ENCODE peak calls at places on chromosomes 7 and 10, in seven cellular contexts. Z is mesenchymal stem cell, E is thoracic aorta, G is fibroblast of the aortic adventitia, B is HL-60, J is esophagus squamous epithelium, S is Karpas-422. H is an unnamed sample.

GRCh38 chr7:107505997-107506682 is 36.3 kb downstream of the GPR22 start:
- DNase-seq in B (no peak), G (no peak), Z (no peak), E (no peak), S (peak), J (no peak), H (peak)

GRCh38 chr7:140857048-140857447 is 67.7 kb downstream of the BRAF start:
- DNase-seq in Z (no peak), J (no peak), G (peak), S (no peak), B (no peak), E (no peak), H (no peak)

GRCh38 chr10:44965651-44966097 is 6.1 kb downstream of the RASSF4 start:
- DNase-seq in Z (no peak), J (no peak), G (no peak), B (no peak), E (no peak), S (peak), H (peak)

GRCh38 chr7:47087866-47088265 is 494.0 kb downstream of the TNS3 start:
- DNase-seq in J (no peak), E (no peak), Z (no peak), G (peak), S (no peak), B (no peak), H (no peak)

GRCh38 chr7:27095897-27096755 is at the start of gene HOXA1:
- DNase-seq in J (peak), G (peak), Z (peak), E (no peak), S (peak), B (peak), H (peak)

GRCh38 chr10:125095228-125095627 is 65.1 kb downstream of the CTBP2 start:
- DNase-seq in S (no peak), G (no peak), E (no peak), Z (no peak), J (no peak), B (no peak), H (no peak)

GRCh38 chr10:69748621-69749020 is 53.1 kb upstream of the COL13A1 start:
- DNase-seq in Z (peak), J (no peak), B (no peak), S (no peak), E (no peak), G (peak), H (no peak)

GRCh38 chr10:114631678-114632417 is 26.2 kb downstream of the ABLIM1 start:
- DNase-seq in B (no peak), J (no peak), G (no peak), S (no peak), Z (peak), E (no peak), H (peak)

GRCh38 chr10:103497161-103497915 is 3.8 kb downstream of the NEURL1 start:
- DNase-seq in E (no peak), B (no peak), G (no peak), J (no peak), Z (no peak), S (no peak), H (no peak)

GRCh38 chr10:46287846-46288480 is 1.2 kb downstream of the ANTXRL start:
- DNase-seq in J (no peak), B (peak), S (no peak), E (no peak), G (no peak), Z (no peak), H (no peak)

GRCh38 chr10:89419548-89419947 is 5.2 kb downstream of the IFIT5 start:
- DNase-seq in J (no peak), Z (peak), G (peak), E (no peak), B (no peak), S (peak), H (peak)
- H3K4me3 ChIP-seq in J (no peak), Z (no peak), G (no peak), E (no peak), B (no peak), S (no peak), H (no peak)

DNA sequence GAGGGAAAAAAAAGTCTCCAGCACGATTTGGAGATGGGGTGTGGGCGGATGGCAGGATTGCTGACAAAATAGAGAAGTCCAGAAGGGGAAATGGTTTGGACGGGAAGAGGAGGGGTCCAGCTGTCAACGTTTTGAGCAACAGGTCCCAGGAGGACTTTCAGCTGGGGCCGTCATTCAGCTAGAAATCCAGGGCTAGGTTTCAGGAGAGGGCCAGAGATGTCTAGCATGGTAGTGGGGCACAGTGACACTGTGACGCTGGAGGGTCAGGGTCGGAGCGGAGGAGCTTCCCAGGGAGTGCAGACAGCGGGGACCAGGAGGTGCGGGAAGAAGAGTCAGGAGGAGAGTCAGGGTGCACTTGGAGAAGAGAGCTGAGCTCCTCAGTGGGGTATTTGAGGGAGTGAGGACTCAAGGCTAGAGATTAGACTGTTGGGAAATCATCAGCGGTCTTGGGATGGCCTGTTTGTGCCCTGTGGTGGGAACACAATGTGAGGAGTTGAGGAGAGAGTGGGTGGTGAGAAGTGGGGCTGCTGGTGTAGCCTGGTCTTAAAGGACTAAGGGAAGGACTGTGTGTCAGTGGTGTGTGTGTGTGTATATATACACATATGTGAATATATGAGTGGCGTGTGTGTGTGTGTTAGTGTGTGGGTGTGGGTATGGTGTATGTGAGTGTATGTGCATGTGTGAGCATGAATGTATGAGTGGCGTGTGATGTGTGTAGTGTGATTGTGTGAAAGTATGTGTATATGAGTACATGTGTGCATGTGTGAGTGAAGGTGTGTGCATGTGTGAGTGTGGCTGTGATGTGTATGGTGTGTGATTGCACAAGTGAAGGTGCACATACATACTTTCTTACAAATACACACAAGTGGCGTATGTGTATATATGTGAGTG is 3.8 kb downstream of the ZYX start:
- DNase-seq in E (no peak), Z (no peak), J (no peak), B (peak), S (no peak), G (no peak), H (no peak)
- H3K4me3 ChIP-seq in E (peak), Z (no peak), J (peak), B (peak), S (no peak), G (peak), H (no peak)

DNA sequence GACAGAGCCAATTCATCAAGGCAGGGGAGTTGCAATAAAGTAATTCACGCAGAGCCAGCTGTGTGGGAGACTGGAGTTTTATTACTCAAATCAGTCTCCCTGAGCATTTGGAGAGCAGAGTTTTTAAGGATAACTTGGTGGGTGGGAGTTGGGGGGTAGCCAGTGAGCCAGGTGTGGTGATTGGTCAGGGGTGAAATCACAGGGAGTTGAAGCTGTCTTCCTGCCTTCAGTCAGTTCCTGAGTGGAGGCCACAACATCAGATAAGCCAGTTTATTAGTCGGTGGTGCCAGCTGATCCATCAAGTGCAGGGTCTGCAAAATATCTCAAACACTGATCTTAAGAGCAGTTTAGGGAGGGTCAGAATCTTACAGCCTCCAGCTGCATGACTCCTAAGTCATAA is 3.3 kb upstream of the CYP51A1 start:
- DNase-seq in J (no peak), Z (peak), S (no peak), B (no peak), G (no peak), E (no peak), H (no peak)
- H3K4me3 ChIP-seq in J (no peak), Z (no peak), S (no peak), B (no peak), G (no peak), E (no peak), H (no peak)

GRCh38 chr7:112163021-112163310 is 43.2 kb downstream of the DOCK4 start:
- DNase-seq in J (no peak), B (no peak), E (no peak), S (no peak), G (no peak), Z (peak), H (no peak)
- H3K4me3 ChIP-seq in J (no peak), B (no peak), E (no peak), S (no peak), G (no peak), Z (no peak), H (no peak)

DNA sequence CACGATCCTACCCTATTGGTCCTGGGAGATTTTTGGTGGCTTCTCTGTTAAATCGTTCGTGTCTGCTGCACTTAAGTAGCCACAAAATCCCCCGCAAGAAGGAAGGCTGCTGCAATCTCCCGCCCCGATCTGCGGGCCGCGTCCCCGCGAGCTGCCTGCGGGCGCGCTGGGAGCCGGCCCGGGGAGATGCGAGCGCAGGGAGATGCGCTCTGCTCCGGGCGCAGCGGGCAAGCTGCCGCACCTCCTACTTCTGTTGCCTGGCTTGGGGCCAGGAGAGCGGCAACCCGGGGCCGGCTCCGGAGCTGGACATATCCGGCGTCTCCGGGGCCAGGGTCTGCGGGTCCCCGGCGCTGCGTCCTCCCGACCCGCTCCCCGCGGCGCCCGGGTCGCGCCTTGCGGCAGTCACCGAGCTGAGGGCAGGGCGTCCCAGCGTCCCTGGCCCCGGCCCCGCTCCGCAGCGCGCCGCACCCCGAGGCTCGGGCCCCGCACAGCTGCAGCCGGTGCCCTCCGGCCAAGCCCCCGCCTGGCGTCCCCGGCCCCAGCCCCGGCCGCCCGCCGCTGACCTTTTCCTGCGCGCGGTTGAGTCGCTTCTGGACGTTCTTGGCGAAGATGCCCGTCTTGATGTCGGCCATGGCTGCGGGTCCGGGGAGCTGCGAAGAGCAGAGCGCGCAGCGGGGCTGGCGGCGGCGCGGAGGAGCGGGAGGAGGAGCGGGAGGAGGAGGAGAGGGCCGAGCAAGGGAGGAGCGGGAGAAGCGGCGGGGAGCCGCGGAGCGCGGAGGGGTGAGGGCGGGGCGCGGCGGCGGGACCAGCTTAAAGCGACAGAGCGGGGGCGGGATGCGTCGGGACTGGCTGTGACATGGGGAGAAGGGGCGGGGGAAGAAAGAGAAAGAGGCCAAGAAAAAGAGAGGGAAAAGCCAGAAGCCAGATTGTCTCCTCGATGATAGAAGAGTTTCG is at the start of gene AMPH:
- DNase-seq in G (peak), J (no peak), Z (peak), S (no peak), E (no peak), B (no peak), H (no peak)
- H3K4me3 ChIP-seq in G (peak), J (peak), Z (peak), S (no peak), E (peak), B (peak), H (no peak)

GRCh38 chr7:12715372-12716133 is 28.1 kb downstream of the ARL4A start:
- DNase-seq in S (no peak), J (peak), B (peak), G (peak), E (peak), Z (peak), H (no peak)
- H3K4me3 ChIP-seq in S (no peak), J (peak), B (no peak), G (peak), E (peak), Z (no peak), H (no peak)

GRCh38 chr10:6037422-6037821 is 24.7 kb downstream of the IL2RA start:
- DNase-seq in E (no peak), S (no peak), B (no peak), J (no peak), G (no peak), Z (no peak), H (no peak)

GRCh38 chr10:6039711-6040110 is 22.5 kb downstream of the IL2RA start:
- DNase-seq in J (no peak), E (no peak), B (no peak), G (no peak), S (no peak), Z (no peak), H (no peak)

GRCh38 chr10:6036861-6037321 is 25.3 kb downstream of the IL2RA start:
- DNase-seq in S (no peak), Z (no peak), J (no peak), E (no peak), G (no peak), B (no peak), H (no peak)

GRCh38 chr10:6035926-6036575 is 26.1 kb downstream of the IL2RA start:
- DNase-seq in S (no peak), Z (no peak), B (no peak), J (no peak), E (no peak), G (no peak), H (no peak)

GRCh38 chr10:6037975-6038624 is 24.1 kb downstream of the IL2RA start:
- DNase-seq in G (no peak), Z (no peak), S (no peak), J (no peak), E (no peak), B (no peak), H (no peak)
- H3K4me3 ChIP-seq in G (no peak), Z (no peak), S (no peak), J (no peak), E (no peak), B (no peak), H (no peak)

GRCh38 chr7:24965831-24966708 is 13.9 kb downstream of the OSBPL3 start:
- DNase-seq in J (no peak), E (no peak), B (peak), S (no peak), G (no peak), Z (no peak), H (peak)
- H3K4me3 ChIP-seq in J (no peak), E (no peak), B (no peak), S (no peak), G (no peak), Z (no peak), H (peak)

GRCh38 chr7:76354981-76355730 is 3.6 kb downstream of the YWHAG start:
- DNase-seq in E (no peak), G (peak), Z (no peak), J (no peak), S (no peak), B (no peak), H (no peak)

GRCh38 chr7:76356823-76357222 is 2.0 kb downstream of the YWHAG start:
- DNase-seq in E (no peak), S (no peak), J (no peak), Z (peak), G (peak), B (no peak), H (no peak)

GRCh38 chr7:76353744-76354143 is 5.0 kb downstream of the YWHAG start:
- DNase-seq in S (no peak), E (no peak), Z (no peak), B (no peak), J (no peak), G (no peak), H (no peak)

GRCh38 chr7:76356115-76356514 is 2.7 kb downstream of the YWHAG start:
- DNase-seq in G (no peak), B (no peak), J (no peak), E (no peak), S (no peak), Z (no peak), H (no peak)

GRCh38 chr7:76354516-76354915 is 4.3 kb downstream of the YWHAG start:
- DNase-seq in E (no peak), Z (no peak), S (no peak), J (no peak), G (no peak), B (no peak), H (no peak)
- H3K4me3 ChIP-seq in E (no peak), Z (no peak), S (no peak), J (no peak), G (no peak), B (no peak), H (no peak)

H was measured in GM12865.